ENCODE peak calls at places on chromosomes 12 and 14, in four cellular contexts. Y, T, N and Z are unnamed samples.

GRCh38 chr12:51240971-51241370 is 2.3 kb downstream of the DAZAP2 start:
- DNase-seq in Y (no peak), T (no peak), N (peak), Z (no peak)

GRCh38 chr12:75103822-75104221 is 105.8 kb downstream of the KCNC2 start:
- DNase-seq in Y (no peak), T (no peak), N (no peak), Z (no peak)

GRCh38 chr12:6552140-6552551 is 3.7 kb downstream of the IFFO1 start:
- DNase-seq in Y (no peak), T (no peak), N (no peak), Z (no peak)

GRCh38 chr12:54378791-54379400 is 5.6 kb downstream of the ZNF385A start:
- DNase-seq in Y (peak), T (no peak), N (peak), Z (no peak)

GRCh38 chr14:23437142-23438129 is 2.0 kb upstream of the MYH7 start:
- DNase-seq in Y (no peak), T (no peak), N (no peak), Z (no peak)

GRCh38 chr12:117028254-117028653 is 71.0 kb downstream of the TESC start:
- DNase-seq in Y (no peak), T (no peak), N (no peak), Z (no peak)

GRCh38 chr12:14802961-14803829 is at the start of the genes C12orf60 and WBP11:
- DNase-seq in Y (peak), T (peak), N (peak), Z (peak)

GRCh38 chr14:104361101-104361591 is 218.4 kb upstream of the C14orf180 start:
- DNase-seq in Y (no peak), T (no peak), N (no peak), Z (no peak)

GRCh38 chr12:64404470-64405446 is 566 bp downstream of the XPOT start:
- DNase-seq in Y (peak), T (no peak), N (peak), Z (peak)

GRCh38 chr14:43166163-43166562 is 1340.9 kb downstream of the FSCB start:
- DNase-seq in Y (no peak), T (no peak), N (no peak), Z (no peak)

GRCh38 chr12:8687846-8688601 is 9.8 kb upstream of the RIMKLB start:
- DNase-seq in Y (peak), T (no peak), N (peak), Z (no peak)

GRCh38 chr14:49612671-49613070 is 7.8 kb downstream of the RPL36AL start:
- DNase-seq in Y (no peak), T (no peak), N (no peak), Z (no peak)

GRCh38 chr12:110475426-110475825 is 6.8 kb downstream of the FAM216A start:
- DNase-seq in Y (no peak), T (no peak), N (no peak), Z (no peak)

GRCh38 chr14:49220492-49220891 is 365.7 kb downstream of the RPS29 start:
- DNase-seq in Y (peak), T (no peak), N (no peak), Z (peak)

GRCh38 chr14:50860478-50861086 is 11.3 kb upstream of the ABHD12B start:
- DNase-seq in Y (peak), T (peak), N (peak), Z (peak)

GRCh38 chr12:52900166-52900895 is 4.5 kb downstream of the KRT8 start:
- DNase-seq in Y (no peak), T (no peak), N (no peak), Z (no peak)

GRCh38 chr12:26711072-26711471 is 121.9 kb downstream of the ITPR2 start:
- DNase-seq in Y (no peak), T (no peak), N (no peak), Z (no peak)

GRCh38 chr14:99592394-99592793 is 11.6 kb downstream of the CCDC85C start:
- DNase-seq in Y (no peak), T (no peak), N (no peak), Z (no peak)

GRCh38 chr12:120132863-120133385 is 16.4 kb upstream of the RAB35 start:
- DNase-seq in Y (no peak), T (peak), N (no peak), Z (no peak)

GRCh38 chr14:72818998-72819397 is 74.9 kb downstream of the DPF3 start:
- DNase-seq in Y (no peak), T (no peak), N (no peak), Z (no peak)

GRCh38 chr12:69901141-69901900 is 76.3 kb downstream of the MYRFL start:
- DNase-seq in Y (no peak), T (no peak), N (no peak), Z (no peak)

GRCh38 chr14:59154383-59154782 is 34.1 kb upstream of the DAAM1 start:
- DNase-seq in Y (no peak), T (no peak), N (no peak), Z (no peak)

GRCh38 chr12:13661005-13661887 is 320.2 kb downstream of the GRIN2B start:
- DNase-seq in Y (peak), T (peak), N (peak), Z (peak)

GRCh38 chr12:86137936-86138335 is 118.3 kb downstream of the MGAT4C start:
- DNase-seq in Y (no peak), T (no peak), N (peak), Z (no peak)

GRCh38 chr12:53063708-53064612 is 14.1 kb downstream of the TNS2 start:
- DNase-seq in Y (no peak), T (no peak), N (peak), Z (no peak)